ENCODE peak calls at places on chromosomes 13 and 19, in six cellular contexts. G is stomach, N is NB4, Y is GM12878, V is ovary, K is lower leg skin. X is an unnamed sample.
A peak's percentile ranks its signal among the peaks of the same experiment; 100 is the strongest.

GRCh38 chr13:112575680-112576079 is 12.3 kb downstream of the TUBGCP3 start:
- DNase-seq in G (no peak), N (peak; percentile 23), Y (no peak), V (no peak), K (no peak), X (peak; percentile 48)

GRCh38 chr19:48636859-48637448 is at the start of gene DBP:
- DNase-seq in G (peak; percentile 45), N (no peak), Y (no peak), V (no peak), K (no peak), X (no peak)

GRCh38 chr19:15431396-15432017 is 12.7 kb upstream of the AKAP8L start:
- DNase-seq in G (no peak), N (no peak), Y (no peak), V (no peak), K (no peak), X (peak; percentile 40)

GRCh38 chr19:8101311-8101710 is 48.1 kb downstream of the FBN3 start:
- DNase-seq in G (no peak), N (no peak), Y (no peak), V (no peak), K (no peak), X (no peak)

GRCh38 chr13:79393564-79394249 is 12.3 kb downstream of the RBM26 start:
- DNase-seq in G (peak; percentile 80), N (peak; percentile 96), Y (no peak), V (no peak), K (peak; percentile 16), X (no peak)

GRCh38 chr19:41355802-41356201 is 2.1 kb upstream of the TGFB1 start:
- DNase-seq in G (no peak), N (no peak), Y (no peak), V (no peak), K (no peak), X (no peak)

GRCh38 chr13:25911020-25911419 is 140.8 kb downstream of the SHISA2 start:
- DNase-seq in G (no peak), N (no peak), Y (no peak), V (no peak), K (no peak), X (no peak)

GRCh38 chr19:48896191-48896720 is 2.3 kb downstream of the TULP2 start:
- DNase-seq in G (no peak), N (no peak), Y (no peak), V (peak; percentile 83), K (peak; percentile 46), X (peak; percentile 79)

GRCh38 chr19:12610540-12611360 is at the start of the genes ZNF490 and ZNF791:
- DNase-seq in G (peak; percentile 99), N (peak; percentile 96), Y (peak; percentile 89), V (peak; percentile 99), K (peak; percentile 99), X (peak; percentile 98)

GRCh38 chr19:8302357-8302691 is 5.8 kb downstream of the CD320 start:
- DNase-seq in G (peak; percentile 27), N (peak; percentile 25), Y (no peak), V (peak; percentile 20), K (peak; percentile 24), X (peak; percentile 80)

GRCh38 chr13:113152894-113153809 is 5.3 kb upstream of the PROZ start:
- DNase-seq in G (peak; percentile 49), N (peak; percentile 23), Y (no peak), V (peak; percentile 62), K (peak; percentile 49), X (peak; percentile 51)

GRCh38 chr13:112356190-112356589 is 20.0 kb upstream of the SPACA7 start:
- DNase-seq in G (no peak), N (no peak), Y (no peak), V (no peak), K (no peak), X (no peak)

GRCh38 chr19:42657551-42657950 is 62.8 kb upstream of the CEACAM8 start:
- DNase-seq in G (no peak), N (no peak), Y (no peak), V (no peak), K (no peak), X (no peak)

GRCh38 chr19:10740798-10741197 is 22.9 kb downstream of the DNM2 start:
- DNase-seq in G (no peak), N (no peak), Y (no peak), V (no peak), K (no peak), X (no peak)

GRCh38 chr19:38118176-38118575 is 105.8 kb downstream of the DPF1 start:
- DNase-seq in G (no peak), N (no peak), Y (no peak), V (no peak), K (no peak), X (no peak)

GRCh38 chr19:6464070-6464873 is at the start of gene CRB3:
- DNase-seq in G (peak; percentile 96), N (no peak), Y (no peak), V (no peak), K (peak; percentile 69), X (no peak)

GRCh38 chr13:102227696-102228095 is 174.2 kb downstream of the FGF14 start:
- DNase-seq in G (no peak), N (no peak), Y (no peak), V (no peak), K (no peak), X (no peak)

GRCh38 chr13:79458436-79458835 is 22.5 kb upstream of the NDFIP2 start:
- DNase-seq in G (no peak), N (no peak), Y (no peak), V (no peak), K (no peak), X (no peak)

GRCh38 chr13:33259296-33259695 is 26.3 kb downstream of the STARD13 start:
- DNase-seq in G (no peak), N (no peak), Y (no peak), V (no peak), K (no peak), X (no peak)

GRCh38 chr19:43848821-43849220 is 21.7 kb downstream of the ZNF283 start:
- DNase-seq in G (no peak), N (no peak), Y (no peak), V (no peak), K (no peak), X (no peak)

GRCh38 chr13:74367193-74367592 is 233.0 kb upstream of the KLF12 start:
- DNase-seq in G (no peak), N (no peak), Y (no peak), V (no peak), K (no peak), X (no peak)

GRCh38 chr19:374886-375235 is 30.3 kb upstream of the MIER2 start:
- DNase-seq in G (no peak), N (no peak), Y (no peak), V (no peak), K (no peak), X (no peak)

GRCh38 chr19:53536223-53536543 is 1.8 kb upstream of the ZNF331 start:
- DNase-seq in G (no peak), N (no peak), Y (no peak), V (no peak), K (no peak), X (no peak)

DNA sequence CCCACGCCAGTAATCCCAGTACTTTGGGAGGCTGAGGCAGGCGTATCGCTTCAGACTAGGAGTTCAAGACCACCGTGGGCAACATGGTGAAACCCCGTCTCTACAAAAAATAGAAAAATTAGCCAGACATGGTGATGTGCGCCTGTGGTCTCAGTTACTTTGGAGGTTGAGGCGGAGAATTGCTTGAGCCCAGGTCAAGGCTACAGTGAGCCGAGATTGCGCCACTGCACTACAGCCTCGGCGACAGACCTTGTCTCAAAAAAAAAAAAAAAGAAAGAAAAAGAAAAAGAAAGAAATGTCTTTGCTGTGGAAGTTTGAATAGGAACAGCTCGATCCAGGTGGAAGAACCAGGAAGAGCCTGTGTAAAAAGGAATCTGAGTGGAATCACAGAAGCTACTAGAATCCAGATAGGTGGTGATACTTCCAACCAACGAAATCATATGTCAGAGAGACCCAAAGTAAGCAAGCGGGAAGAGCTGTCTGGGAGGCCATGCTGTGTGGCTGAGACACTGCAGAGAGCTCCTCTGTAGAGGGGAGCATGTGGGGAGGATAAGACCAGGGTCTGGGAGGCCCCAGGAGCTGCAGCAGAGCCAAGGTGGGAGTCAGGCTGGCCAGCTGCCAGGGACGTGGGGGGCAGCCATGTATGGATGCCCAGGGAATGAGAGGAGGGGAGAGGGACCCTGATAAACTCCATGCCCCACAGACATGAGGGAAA is 21.1 kb downstream of the LATS2 start:
- DNase-seq in G (no peak), N (no peak), Y (no peak), V (no peak), K (no peak), X (no peak)
- TF ChIP-seq POLR2A in G (no peak), N (no peak), Y (no peak), V (no peak), K (no peak), X (no peak)

DNA sequence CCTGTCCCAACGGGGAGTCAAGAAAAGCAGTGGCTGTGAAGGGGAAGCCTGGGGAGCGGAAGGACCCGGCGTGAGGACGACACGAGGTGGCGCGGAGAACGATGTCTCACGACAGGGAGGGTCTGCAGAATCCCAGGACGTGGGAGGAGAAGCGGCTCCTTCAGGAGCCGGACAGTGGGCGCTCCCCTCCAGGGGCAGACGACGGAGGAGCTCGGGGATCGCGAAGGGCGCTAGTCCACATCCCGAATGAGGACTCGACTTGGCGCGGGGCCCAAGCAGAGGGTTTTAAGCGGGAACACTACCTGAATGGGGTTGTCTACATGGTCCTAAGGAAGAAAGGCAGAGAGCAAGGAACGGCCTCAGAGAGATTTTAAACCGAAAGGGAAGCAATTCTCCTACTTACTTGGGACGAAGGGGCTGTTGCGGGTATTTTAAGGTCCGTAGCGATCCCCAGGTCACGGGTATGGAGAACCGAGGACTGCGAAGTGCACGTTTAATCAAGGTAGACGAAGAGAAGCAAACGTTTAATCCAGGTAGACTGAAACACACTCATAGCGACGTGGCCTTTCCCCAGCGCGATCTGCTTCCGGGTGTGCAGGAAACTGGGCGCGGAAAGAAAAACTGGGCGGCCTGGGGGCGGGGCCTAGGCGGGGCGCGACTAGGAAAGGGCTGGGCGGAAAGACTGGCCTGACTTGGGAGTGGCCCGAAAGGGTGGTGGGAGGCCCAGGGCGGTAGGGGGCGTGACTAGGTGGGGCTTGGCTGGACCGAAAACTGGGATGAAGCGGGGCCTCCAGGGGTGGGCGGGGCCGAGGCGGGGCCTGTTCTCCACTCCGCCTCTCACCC is at the start of gene ZNF841:
- DNase-seq in G (peak; percentile 93), N (peak; percentile 94), Y (peak; percentile 60), V (peak; percentile 98), K (peak; percentile 94), X (peak; percentile 86)
- TF ChIP-seq POLR2A in G (peak; percentile 43), N (peak; percentile 73), Y (peak; percentile 87), V (peak; percentile 29), K (no peak), X (peak; percentile 77)

GRCh38 chr19:20565321-20566018 is at the start of gene ZNF737:
- DNase-seq in G (peak; percentile 98), N (peak; percentile 97), Y (peak; percentile 75), V (peak; percentile 97), K (peak; percentile 94), X (peak; percentile 53)
- TF ChIP-seq POLR2A in G (no peak), N (peak; percentile 48), Y (peak; percentile 76), V (peak; percentile 45), K (no peak), X (no peak)

DNA sequence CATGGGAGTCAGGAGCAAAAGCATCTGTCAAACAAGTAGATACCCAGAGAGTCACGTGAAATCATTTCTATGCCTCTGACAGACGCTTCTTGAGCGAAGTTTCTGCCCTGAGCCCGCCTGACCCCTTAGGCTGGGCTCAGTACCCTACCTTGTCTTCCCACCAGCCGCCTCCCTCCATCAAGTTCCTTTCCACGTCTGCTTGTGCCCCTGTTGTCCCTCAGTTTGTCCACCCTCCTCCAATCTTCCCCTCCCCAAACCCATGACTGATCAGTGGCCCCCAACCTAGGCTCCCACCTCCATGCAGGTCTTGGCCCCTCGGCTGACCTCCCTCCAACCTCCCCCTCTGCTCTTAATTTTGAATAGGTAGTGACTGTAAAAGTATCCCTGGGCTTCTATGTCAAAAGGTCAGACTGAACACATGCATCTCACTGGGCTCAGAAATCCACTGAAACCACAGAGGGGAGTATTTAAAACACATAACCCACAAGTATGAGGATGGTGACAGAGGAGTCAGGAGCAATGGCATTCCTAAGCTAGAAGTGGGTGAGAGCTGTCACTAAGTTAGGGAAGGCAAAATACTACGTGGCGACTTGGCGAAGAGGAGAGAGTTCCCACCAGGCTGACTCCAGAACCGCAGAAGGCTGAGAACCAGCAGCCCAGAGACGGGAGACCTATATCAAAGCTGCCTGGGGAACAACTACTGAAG is 1.7 kb upstream of the ZNF446 start:
- DNase-seq in G (no peak), N (no peak), Y (no peak), V (no peak), K (no peak), X (no peak)
- TF ChIP-seq POLR2A in G (no peak), N (no peak), Y (no peak), V (no peak), K (no peak), X (no peak)

X was measured in erythroblast.